ENCODE peak calls at places on chromosome 13, in seven cellular contexts. X, P, Y, A, W, V and C are unnamed samples.

GRCh38 chr13:19772306-19772705 is 10.4 kb downstream of the PSPC1 start:
- DNase-seq in X (no peak), P (no peak), Y (no peak), A (no peak), W (no peak), V (peak), C (no peak)

GRCh38 chr13:109517516-109517915 is 268.9 kb downstream of the IRS2 start:
- DNase-seq in X (no peak), P (peak), Y (no peak), A (no peak), W (peak), V (no peak), C (no peak)

GRCh38 chr13:23867027-23867491 is 22.1 kb downstream of the MIPEP start:
- DNase-seq in X (no peak), P (no peak), Y (no peak), A (peak), W (peak), V (no peak), C (no peak)

GRCh38 chr13:110756268-110756667 is 42.8 kb downstream of the ING1 start:
- DNase-seq in X (no peak), P (no peak), Y (no peak), A (no peak), W (peak), V (no peak), C (no peak)

GRCh38 chr13:66076417-66076816 is 1153.7 kb downstream of the PCDH9 start:
- DNase-seq in X (no peak), P (peak), Y (no peak), A (no peak), W (peak), V (no peak), C (no peak)

GRCh38 chr13:110885966-110886365 is 28.9 kb downstream of the ANKRD10 start:
- DNase-seq in X (no peak), P (no peak), Y (no peak), A (peak), W (no peak), V (no peak), C (no peak)

GRCh38 chr13:108020027-108020426 is 195.3 kb downstream of the LIG4 start:
- DNase-seq in X (no peak), P (peak), Y (no peak), A (no peak), W (no peak), V (no peak), C (no peak)

GRCh38 chr13:65336106-65336603 is 1894.0 kb downstream of the PCDH9 start:
- DNase-seq in X (no peak), P (no peak), Y (no peak), A (no peak), W (no peak), V (no peak), C (no peak)

GRCh38 chr13:110023729-110024645 is 237.6 kb upstream of the IRS2 start:
- DNase-seq in X (no peak), P (no peak), Y (peak), A (no peak), W (peak), V (peak), C (no peak)

GRCh38 chr13:108200781-108201398 is 14.4 kb downstream of the LIG4 start:
- DNase-seq in X (no peak), P (peak), Y (no peak), A (no peak), W (no peak), V (no peak), C (peak)

GRCh38 chr13:108985166-108985565 is 355.8 kb downstream of the MYO16 start:
- DNase-seq in X (no peak), P (no peak), Y (no peak), A (no peak), W (peak), V (no peak), C (no peak)

GRCh38 chr13:51697855-51698254 is 106.1 kb downstream of the DHRS12 start:
- DNase-seq in X (no peak), P (no peak), Y (no peak), A (no peak), W (no peak), V (no peak), C (no peak)

GRCh38 chr13:36395280-36395679 is 37.0 kb upstream of the CCNA1 start:
- DNase-seq in X (no peak), P (peak), Y (no peak), A (no peak), W (peak), V (no peak), C (peak)

GRCh38 chr13:75357576-75358295 is 124.2 kb downstream of the TBC1D4 start:
- DNase-seq in X (peak), P (peak), Y (no peak), A (peak), W (peak), V (no peak), C (peak)

GRCh38 chr13:23851106-23851505 is 38.1 kb downstream of the MIPEP start:
- DNase-seq in X (no peak), P (peak), Y (no peak), A (no peak), W (peak), V (no peak), C (no peak)

GRCh38 chr13:24124789-24125476 is 35.6 kb upstream of the SPATA13 start:
- DNase-seq in X (no peak), P (no peak), Y (no peak), A (no peak), W (no peak), V (no peak), C (no peak)

GRCh38 chr13:93004919-93005318 is 221.7 kb upstream of the GPC6 start:
- DNase-seq in X (no peak), P (no peak), Y (no peak), A (peak), W (peak), V (no peak), C (no peak)

GRCh38 chr13:72149701-72150100 is 282.7 kb upstream of the DACH1 start:
- DNase-seq in X (no peak), P (no peak), Y (no peak), A (no peak), W (no peak), V (no peak), C (no peak)

GRCh38 chr13:30577381-30577780 is 40.3 kb upstream of the USPL1 start:
- DNase-seq in X (peak), P (peak), Y (no peak), A (no peak), W (peak), V (no peak), C (peak)

GRCh38 chr13:30576528-30576927 is 41.2 kb upstream of the USPL1 start:
- DNase-seq in X (peak), P (peak), Y (no peak), A (no peak), W (peak), V (no peak), C (peak)

GRCh38 chr13:30567072-30567471 is 50.6 kb upstream of the USPL1 start:
- DNase-seq in X (no peak), P (no peak), Y (no peak), A (no peak), W (no peak), V (no peak), C (no peak)

GRCh38 chr13:30569901-30570576 is 47.7 kb upstream of the USPL1 start:
- DNase-seq in X (no peak), P (peak), Y (peak), A (peak), W (peak), V (peak), C (peak)

DNA sequence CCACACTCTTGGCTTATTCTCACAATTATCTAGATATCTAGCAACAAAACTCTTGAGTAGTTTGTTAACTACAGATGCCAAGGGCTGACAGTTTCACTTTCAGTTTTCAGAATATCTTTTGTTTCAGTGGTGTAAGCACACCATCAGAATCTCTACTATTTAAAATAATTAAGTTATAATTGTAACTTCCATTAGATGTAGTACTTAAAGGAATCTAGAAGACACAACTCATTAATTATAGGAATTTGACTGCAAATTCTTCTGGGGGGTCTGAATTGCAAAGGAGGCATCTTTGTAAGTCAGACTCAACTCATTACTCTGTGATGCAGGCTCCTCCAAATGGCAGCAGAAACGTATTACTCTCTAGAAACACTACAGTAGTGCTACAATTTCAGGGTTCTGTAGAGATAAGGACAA is 44.9 kb upstream of the USPL1 start:
- DNase-seq in X (no peak), P (peak), Y (no peak), A (no peak), W (peak), V (no peak), C (peak)
- TF ChIP-seq CTCF in X (peak), P (peak), Y (no peak), A (peak), W (peak), V (no peak), C (peak)

GRCh38 chr13:48578516-48579166 is 45.8 kb upstream of the RCBTB2 start:
- DNase-seq in X (no peak), P (no peak), Y (no peak), A (no peak), W (no peak), V (no peak), C (peak)

GRCh38 chr13:48582086-48582485 is 49.2 kb upstream of the RCBTB2 start:
- DNase-seq in X (no peak), P (no peak), Y (no peak), A (no peak), W (no peak), V (no peak), C (no peak)

GRCh38 chr13:48580185-48580803 is 47.4 kb upstream of the RCBTB2 start:
- DNase-seq in X (peak), P (peak), Y (peak), A (peak), W (peak), V (peak), C (peak)

GRCh38 chr13:48580886-48581285 is 48.0 kb upstream of the RCBTB2 start:
- DNase-seq in X (no peak), P (no peak), Y (no peak), A (no peak), W (no peak), V (no peak), C (no peak)

DNA sequence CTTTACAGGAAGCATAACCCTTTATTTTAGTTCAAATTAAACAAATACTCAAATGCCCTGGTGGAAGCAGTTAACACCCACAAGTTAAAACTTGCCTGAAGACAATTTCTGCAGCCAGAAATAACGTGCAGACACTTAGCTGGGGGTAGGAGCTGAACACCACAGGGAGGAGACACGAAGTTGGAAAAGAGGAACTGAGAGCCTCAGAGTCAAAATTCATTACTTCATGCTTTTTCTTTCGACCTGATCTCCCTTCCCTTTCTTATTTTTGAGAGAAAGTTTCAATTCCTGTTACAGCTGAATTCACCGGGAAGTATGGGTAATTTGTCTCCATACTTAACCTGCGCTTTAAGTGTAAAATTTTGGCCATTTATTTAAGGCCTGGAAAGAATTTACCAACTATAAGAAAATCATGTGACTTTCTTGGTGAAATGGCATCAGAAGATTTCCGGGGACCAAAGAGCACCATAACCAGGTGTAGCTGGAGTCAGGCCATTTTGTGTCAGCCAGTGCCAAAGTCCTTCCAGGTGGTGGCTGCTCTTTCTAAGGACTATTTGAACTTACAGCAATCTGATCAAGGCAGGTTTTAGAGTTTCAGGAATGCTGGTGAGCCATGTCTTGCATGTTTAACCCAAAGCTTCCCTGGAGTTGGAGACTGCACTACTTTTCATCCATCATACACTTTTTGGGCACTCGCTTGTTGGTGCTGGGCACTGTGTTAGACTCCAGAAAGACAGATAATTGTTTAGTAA is 46.5 kb upstream of the RCBTB2 start:
- DNase-seq in X (no peak), P (peak), Y (no peak), A (no peak), W (no peak), V (no peak), C (peak)
- H3K27ac ChIP-seq in X (no peak), P (peak), Y (no peak), A (no peak), W (no peak), V (no peak), C (peak)

DNA sequence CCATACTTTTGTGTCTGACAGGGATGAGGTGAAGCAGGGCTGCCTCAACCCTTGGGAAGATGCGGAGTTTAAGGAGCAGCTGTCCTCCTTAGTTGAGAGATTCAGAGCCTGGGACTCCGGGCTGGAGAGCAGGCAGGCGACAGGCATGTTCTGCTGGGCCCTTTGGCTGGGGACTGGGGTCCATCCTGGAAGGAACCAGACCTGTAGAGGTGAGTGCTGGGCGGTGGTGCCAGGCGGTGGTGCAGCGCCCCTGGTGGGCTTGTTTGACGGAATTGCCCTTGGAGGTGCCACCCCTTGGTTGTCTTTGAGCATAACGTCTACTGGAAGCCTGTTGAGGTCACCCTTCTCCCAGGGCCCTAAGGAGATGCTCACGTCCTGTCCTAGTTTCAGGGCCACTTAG is 20.6 kb upstream of the SLC15A1 start:
- DNase-seq in X (no peak), P (no peak), Y (no peak), A (peak), W (no peak), V (no peak), C (no peak)
- TF ChIP-seq CTCF in X (no peak), P (no peak), Y (no peak), A (peak), W (peak), V (no peak), C (no peak)

GRCh38 chr13:30848332-30849027 is 57.6 kb upstream of the MEDAG start:
- DNase-seq in X (no peak), P (no peak), Y (no peak), A (no peak), W (no peak), V (no peak), C (no peak)
- H3K27ac ChIP-seq in X (no peak), P (no peak), Y (no peak), A (no peak), W (no peak), V (peak), C (no peak)

DNA sequence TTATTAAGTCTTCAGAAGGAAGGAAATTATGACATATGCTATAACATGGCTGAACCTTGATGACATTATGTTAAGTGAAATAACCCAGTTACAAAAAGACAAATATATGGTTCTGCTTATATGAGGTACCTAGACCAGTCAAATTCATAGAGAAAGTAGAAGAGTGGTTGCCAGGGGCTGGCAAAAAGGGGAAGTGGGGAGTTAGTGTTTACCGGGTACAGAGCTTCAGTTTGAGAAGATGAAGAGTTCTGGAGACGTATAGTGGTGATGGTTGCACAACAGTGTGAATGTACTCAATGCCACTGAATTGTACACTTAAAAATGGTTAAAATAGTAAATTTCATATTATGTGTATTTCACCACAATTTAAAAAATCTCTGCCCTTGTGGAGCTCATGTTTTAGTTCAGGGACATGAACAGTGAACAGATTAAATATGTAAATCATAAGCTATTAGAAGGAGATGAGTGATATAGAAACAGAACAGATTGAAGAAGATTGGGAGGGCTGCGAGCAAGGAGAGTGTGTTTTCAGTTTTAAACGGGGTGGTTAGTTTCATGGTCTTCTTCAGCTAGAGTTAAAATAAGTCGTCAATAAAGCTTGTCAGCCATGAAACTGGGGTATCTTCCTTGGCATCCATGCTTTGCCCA is 355.2 kb downstream of the KCNRG start:
- DNase-seq in X (no peak), P (no peak), Y (no peak), A (no peak), W (no peak), V (no peak), C (no peak)
- TF ChIP-seq CTCF in X (no peak), P (no peak), Y (no peak), A (no peak), W (no peak), V (no peak), C (no peak)

DNA sequence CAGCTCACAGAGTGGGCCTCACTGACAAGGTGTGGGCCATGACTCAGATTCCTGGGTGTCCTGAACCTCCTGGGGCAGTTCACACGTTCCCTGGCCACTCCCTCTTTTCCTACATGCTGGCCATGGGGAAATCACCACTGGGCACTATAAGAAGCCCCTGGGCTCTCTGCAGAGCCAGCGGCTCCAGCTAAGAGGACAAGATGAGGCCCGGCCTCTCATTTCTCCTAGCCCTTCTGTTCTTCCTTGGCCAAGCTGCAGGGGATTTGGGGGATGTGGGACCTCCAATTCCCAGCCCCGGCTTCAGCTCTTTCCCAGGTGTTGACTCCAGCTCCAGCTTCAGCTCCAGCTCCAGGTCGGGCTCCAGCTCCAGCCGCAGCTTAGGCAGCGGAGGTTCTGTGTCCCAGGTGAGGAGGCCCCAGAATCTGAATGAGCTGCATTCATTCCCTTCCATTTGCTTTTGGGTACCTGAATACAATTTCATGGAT is at the start of gene OLFM4:
- DNase-seq in X (no peak), P (no peak), Y (no peak), A (peak), W (no peak), V (no peak), C (no peak)
- H3K27ac ChIP-seq in X (no peak), P (no peak), Y (no peak), A (no peak), W (no peak), V (no peak), C (no peak)

DNA sequence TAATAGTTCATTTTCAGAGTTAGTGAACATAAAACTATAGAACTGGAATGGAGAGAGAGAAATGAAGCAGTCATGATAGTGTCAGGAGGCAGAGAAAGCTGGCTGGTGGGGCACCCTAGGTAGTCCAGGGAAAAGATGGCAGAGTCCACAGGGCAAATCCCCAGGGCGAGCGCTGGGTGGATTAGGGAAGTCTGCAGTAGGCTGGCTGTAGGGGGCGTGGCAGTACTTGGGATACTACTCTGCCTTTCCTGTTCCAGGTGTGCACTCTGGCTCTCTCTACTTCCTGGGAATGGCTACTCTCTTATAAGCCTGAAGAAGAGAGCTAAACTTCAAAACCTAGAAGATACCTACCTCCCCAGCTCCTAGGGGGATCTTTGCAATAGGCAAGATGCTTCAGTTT is 232.9 kb upstream of the SLC10A2 start:
- DNase-seq in X (no peak), P (no peak), Y (no peak), A (peak), W (no peak), V (no peak), C (no peak)
- TF ChIP-seq CTCF in X (no peak), P (peak), Y (no peak), A (peak), W (no peak), V (no peak), C (no peak)

DNA sequence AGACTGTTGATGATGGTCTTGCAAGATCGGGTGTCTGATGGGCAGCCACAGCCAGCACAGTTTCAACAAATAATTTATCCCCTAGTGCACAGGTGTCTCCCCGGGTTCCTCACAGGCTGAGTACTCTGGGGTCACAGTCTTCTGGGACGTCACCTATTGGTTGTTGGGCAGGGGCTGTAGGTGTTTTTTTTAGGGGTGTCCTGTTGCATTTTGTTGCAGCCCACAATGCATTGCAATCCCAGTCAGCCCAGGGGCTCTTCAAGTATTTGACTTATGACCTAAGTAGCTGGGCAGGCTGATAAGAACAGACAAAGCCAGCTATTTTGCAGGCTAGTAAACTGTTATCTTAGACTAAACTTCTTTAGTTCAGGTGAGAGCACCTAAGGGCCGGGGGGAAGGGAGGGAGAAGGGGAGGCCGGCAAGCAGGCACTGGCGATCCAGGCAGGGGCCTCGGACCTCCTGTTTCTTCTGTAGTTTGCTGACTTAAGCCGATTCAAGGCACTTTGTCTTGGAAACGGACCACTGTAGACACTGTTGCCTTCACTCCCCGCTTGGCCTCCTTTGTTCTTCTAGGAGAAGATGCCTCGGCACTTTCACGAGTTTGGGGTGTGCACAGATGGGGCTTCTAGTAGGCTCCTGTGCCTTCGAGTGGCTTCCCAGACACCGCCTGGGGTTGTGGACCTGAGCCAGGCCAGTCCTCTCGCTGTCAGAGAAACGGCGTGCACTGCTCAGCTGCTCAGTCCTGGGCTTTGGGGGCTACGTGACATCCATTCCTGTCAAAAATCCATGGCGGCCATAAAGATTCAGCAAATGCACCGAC is 33.9 kb upstream of the GRTP1 start:
- DNase-seq in X (no peak), P (no peak), Y (no peak), A (peak), W (no peak), V (peak), C (no peak)
- H3K27ac ChIP-seq in X (no peak), P (no peak), Y (no peak), A (peak), W (peak), V (no peak), C (no peak)